ENCODE peak calls at places on chromosomes 13 and 19, in six cellular contexts. C, J, G, Z, K and D are unnamed samples.

GRCh38 chr13:79779761-79780160 is 298.8 kb downstream of the NDFIP2 start:
- DNase-seq in C (no peak), K (no peak), Z (no peak), J (no peak), G (no peak), D (no peak)

GRCh38 chr13:34506796-34507195 is 435.3 kb upstream of the NBEA start:
- DNase-seq in C (no peak), Z (no peak), J (no peak), K (no peak), G (no peak), D (no peak)

GRCh38 chr13:100440756-100441421 is 147.7 kb downstream of the GGACT start:
- DNase-seq in G (no peak), Z (no peak), K (no peak), C (no peak), J (no peak), D (no peak)

GRCh38 chr19:19033426-19034203 is at the start of the genes ARMC6 and SUGP2:
- DNase-seq in J (peak; percentile 88), Z (peak; percentile 93), G (peak; percentile 97), K (peak; percentile 85), C (peak; percentile 51), D (peak; percentile 93)

GRCh38 chr13:32247887-32248286 is 67.3 kb downstream of the ZAR1L start:
- DNase-seq in J (no peak), K (no peak), C (no peak), G (no peak), Z (no peak), D (no peak)

GRCh38 chr19:48120505-48120904 is 9.9 kb upstream of the PLA2G4C start:
- DNase-seq in K (no peak), G (no peak), Z (no peak), J (no peak), C (no peak), D (no peak)

GRCh38 chr19:49691243-49692101 is 556 bp downstream of the CPT1C start:
- DNase-seq in G (peak; percentile 76), K (peak; percentile 41), J (no peak), Z (peak; percentile 85), C (peak; percentile 40), D (no peak)

GRCh38 chr19:47021536-47022139 is 2.0 kb downstream of the NPAS1 start:
- DNase-seq in K (no peak), Z (no peak), J (no peak), C (no peak), G (peak; percentile 44), D (no peak)

GRCh38 chr13:30113983-30114491 is 193.3 kb downstream of the KATNAL1 start:
- DNase-seq in K (no peak), C (no peak), J (no peak), G (peak; percentile 41), Z (peak; percentile 47), D (no peak)

GRCh38 chr13:28297341-28297740 is 159.0 kb downstream of the PAN3 start:
- DNase-seq in K (no peak), J (no peak), Z (no peak), G (peak; percentile 12), C (no peak), D (no peak)

GRCh38 chr19:18894254-18895037 is 1.5 kb downstream of the CERS1 start:
- DNase-seq in Z (no peak), C (no peak), K (peak; percentile 69), J (no peak), G (peak; percentile 48), D (no peak)

GRCh38 chr13:113393572-113394503 is 29.9 kb upstream of the GRTP1 start:
- DNase-seq in C (peak; percentile 52), Z (peak; percentile 90), G (peak; percentile 77), K (peak; percentile 72), J (peak; percentile 83), D (peak; percentile 83)

GRCh38 chr13:81106348-81106747 is 765.4 kb upstream of the SPRY2 start:
- DNase-seq in Z (no peak), C (no peak), G (no peak), K (no peak), J (no peak), D (no peak)

GRCh38 chr19:51689751-51690358 is 3.3 kb upstream of the SPACA6 start:
- DNase-seq in Z (peak; percentile 85), C (no peak), G (peak; percentile 48), K (no peak), J (no peak), D (no peak)

GRCh38 chr19:5083547-5083965 is 114.6 kb downstream of the KDM4B start:
- DNase-seq in G (no peak), Z (no peak), C (no peak), K (no peak), J (no peak), D (no peak)

GRCh38 chr13:33270906-33271538 is 14.5 kb downstream of the STARD13 start:
- DNase-seq in G (no peak), K (no peak), Z (no peak), J (no peak), C (no peak), D (no peak)

GRCh38 chr19:46386996-46387712 is 26.2 kb downstream of the CCDC8 start:
- DNase-seq in Z (no peak), C (no peak), G (no peak), J (no peak), K (no peak), D (no peak)

GRCh38 chr13:91930687-91931086 is 532.3 kb downstream of the GPC5 start:
- DNase-seq in G (no peak), C (no peak), J (no peak), Z (no peak), K (no peak), D (no peak)

GRCh38 chr19:5144545-5145179 is 175.7 kb downstream of the KDM4B start:
- DNase-seq in Z (no peak), K (no peak), G (no peak), J (no peak), C (no peak), D (no peak)

GRCh38 chr19:6032381-6032780 is 54.4 kb upstream of the RANBP3 start:
- DNase-seq in G (no peak), C (no peak), K (no peak), Z (no peak), J (no peak), D (no peak)

GRCh38 chr13:110274687-110275086 is 32.3 kb downstream of the COL4A1 start:
- DNase-seq in K (no peak), G (no peak), J (no peak), Z (no peak), C (no peak), D (no peak)

GRCh38 chr13:110593430-110594130 is 21.8 kb upstream of the NAXD start:
- DNase-seq in K (no peak), Z (peak; percentile 69), G (peak; percentile 25), J (peak; percentile 33), C (no peak), D (no peak)

GRCh38 chr13:32473650-32474049 is 45.7 kb upstream of the N4BP2L1 start:
- DNase-seq in Z (no peak), J (no peak), K (no peak), G (no peak), C (no peak), D (no peak)

GRCh38 chr13:87925006-87925405 is 253.8 kb downstream of the SLITRK5 start:
- DNase-seq in G (no peak), Z (no peak), K (no peak), J (no peak), C (no peak), D (no peak)

GRCh38 chr13:71759506-71760225 is 107.3 kb downstream of the DACH1 start:
- DNase-seq in C (no peak), K (no peak), J (no peak), G (no peak), Z (no peak), D (no peak)

GRCh38 chr19:11247934-11248333 is 8.5 kb downstream of the ANGPTL8 start:
- DNase-seq in Z (no peak), C (no peak), K (no peak), J (no peak), G (no peak), D (no peak)

GRCh38 chr19:33472696-33473624 is 48.6 kb downstream of the PEPD start:
- DNase-seq in Z (no peak), J (no peak), K (no peak), G (peak; percentile 98), C (peak; percentile 48), D (no peak)

GRCh38 chr13:25171170-25171516 is 945 bp downstream of the AMER2 start:
- DNase-seq in Z (no peak), G (no peak), K (peak; percentile 59), J (no peak), C (no peak), D (no peak)

GRCh38 chr13:25575562-25575961 is 203.8 kb downstream of the ATP8A2 start:
- DNase-seq in C (no peak), Z (no peak), J (no peak), K (no peak), G (peak; percentile 14), D (no peak)

GRCh38 chr13:99432637-99433542 is 68.4 kb upstream of the TM9SF2 start:
- DNase-seq in C (peak; percentile 47), J (peak; percentile 70), Z (peak; percentile 21), K (no peak), G (peak; percentile 77), D (peak; percentile 81)

GRCh38 chr13:113348591-113348990 is 15.3 kb downstream of the GRTP1 start:
- DNase-seq in C (no peak), J (no peak), K (no peak), Z (no peak), G (no peak), D (no peak)

GRCh38 chr13:101346161-101346560 is 70.1 kb downstream of the NALCN start:
- DNase-seq in K (no peak), G (no peak), C (no peak), J (no peak), Z (no peak), D (no peak)

GRCh38 chr19:28847468-28847867 is 365.5 kb downstream of the UQCRFS1 start:
- DNase-seq in G (peak; percentile 61), K (no peak), Z (no peak), C (no peak), J (no peak), D (no peak)

GRCh38 chr13:59774511-59774911 is 389.2 kb downstream of the DIAPH3 start:
- DNase-seq in Z (no peak), K (no peak), G (no peak), C (no peak), J (no peak), D (no peak)

GRCh38 chr19:18856385-18857126 is 24.8 kb downstream of the UPF1 start:
- DNase-seq in Z (no peak), K (no peak), C (no peak), G (no peak), J (no peak), D (no peak)

GRCh38 chr13:101149735-101150380 is 266.4 kb downstream of the NALCN start:
- DNase-seq in C (no peak), G (peak; percentile 30), Z (peak; percentile 28), J (no peak), K (peak; percentile 47), D (no peak)

GRCh38 chr19:19459707-19460251 is 54.3 kb downstream of the GATAD2A start:
- DNase-seq in Z (no peak), G (peak; percentile 76), C (no peak), K (no peak), J (peak; percentile 76), D (peak; percentile 68)